ENCODE peak calls at places on chromosomes 12 and 14, in four cellular contexts. S is astrocyte, Z is uterus, O is mucosa of descending colon. Q is an unnamed sample.

GRCh38 chr14:106224694-106224971 is 698.2 kb downstream of the TMEM121 start:
- DNase-seq in S (no peak), Z (no peak), O (no peak), Q (no peak)

GRCh38 chr12:51686727-51687126 is 95.7 kb downstream of the SCN8A start:
- DNase-seq in S (peak; percentile 36), Z (no peak), O (no peak), Q (no peak)

GRCh38 chr12:4032906-4033628 is 159.9 kb upstream of the PARP11 start:
- DNase-seq in S (peak; percentile 25), Z (no peak), O (no peak), Q (no peak)

GRCh38 chr14:89429206-89430091 is 12.4 kb upstream of the FOXN3 start:
- DNase-seq in S (peak; percentile 63), Z (peak; percentile 37), O (no peak), Q (no peak)

GRCh38 chr12:52633383-52633782 is 15.0 kb upstream of the KRT73 start:
- DNase-seq in S (no peak), Z (no peak), O (no peak), Q (no peak)

GRCh38 chr12:52007158-52007921 is 594 bp downstream of the TAMALIN start:
- DNase-seq in S (no peak), Z (peak; percentile 67), O (no peak), Q (no peak)

GRCh38 chr12:67666605-67667004 is 18.1 kb downstream of the DYRK2 start:
- DNase-seq in S (no peak), Z (no peak), O (no peak), Q (no peak)

GRCh38 chr12:128531153-128531552 is 264.2 kb downstream of the TMEM132C start:
- DNase-seq in S (no peak), Z (no peak), O (no peak), Q (no peak)

GRCh38 chr12:116661341-116661740 is 76.5 kb downstream of the SPRING1 start:
- DNase-seq in S (no peak), Z (no peak), O (no peak), Q (no peak)

GRCh38 chr12:58395470-58395869 is 454.1 kb downstream of the ATP23 start:
- DNase-seq in S (peak; percentile 76), Z (no peak), O (no peak), Q (no peak)

DNA sequence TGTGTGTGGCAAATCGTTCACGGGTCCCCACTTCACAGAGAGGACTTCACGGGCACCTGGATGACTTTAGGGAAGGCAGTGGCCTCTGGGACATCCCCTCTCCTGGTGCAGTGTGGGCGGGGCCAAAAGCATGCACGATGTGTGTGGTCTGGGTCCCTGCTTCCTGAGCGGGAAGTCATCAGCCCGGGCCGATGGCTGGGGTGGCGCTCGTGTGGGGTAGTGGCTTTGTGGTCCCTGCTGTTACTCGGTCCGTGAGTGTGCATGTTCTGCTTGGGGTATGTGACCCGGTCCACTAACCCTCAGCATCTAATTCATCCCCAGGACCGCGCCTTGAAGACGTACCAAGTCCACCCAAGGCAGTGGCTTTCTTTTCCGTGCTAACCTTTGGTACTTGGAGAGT is 142.5 kb upstream of the RTL1 start:
- DNase-seq in S (no peak), Z (no peak), O (no peak), Q (no peak)
- H3K36me3 ChIP-seq in S (peaks cover 28% of the 10 kb centered on the region), Z (no peaks in the 10 kb centered on the region), O (no peaks in the 10 kb centered on the region), Q (no peaks in the 10 kb centered on the region)

GRCh38 chr12:131797588-131797934 is 30.6 kb upstream of the MMP17 start:
- DNase-seq in S (no peak), Z (no peak), O (no peak), Q (no peak)

GRCh38 chr12:131795688-131796410 is 32.3 kb upstream of the MMP17 start:
- DNase-seq in S (no peak), Z (no peak), O (no peak), Q (no peak)

GRCh38 chr12:131795064-131795463 is 33.1 kb upstream of the MMP17 start:
- DNase-seq in S (no peak), Z (no peak), O (no peak), Q (no peak)

GRCh38 chr12:131796754-131797587 is 31.2 kb upstream of the MMP17 start:
- DNase-seq in S (no peak), Z (no peak), O (no peak), Q (no peak)

DNA sequence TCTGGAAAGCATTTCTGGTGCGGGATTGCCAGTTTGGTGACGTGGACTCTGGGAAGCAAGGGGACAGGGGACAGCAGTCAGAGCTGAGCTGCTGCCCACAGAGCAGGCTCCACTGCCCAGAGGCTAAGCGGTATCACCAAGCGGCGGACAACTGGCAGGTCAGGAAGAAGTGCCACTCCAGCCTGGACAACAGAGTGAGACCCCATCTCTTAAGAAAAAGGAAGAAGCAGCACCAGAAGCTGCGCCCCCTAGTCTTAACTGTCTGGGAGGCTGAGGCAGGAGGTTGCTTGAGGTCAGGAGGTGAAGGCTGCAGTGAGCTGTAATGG is 31.8 kb upstream of the MMP17 start:
- DNase-seq in S (no peak), Z (no peak), O (no peak), Q (no peak)
- H3K36me3 ChIP-seq in S (peaks cover 15% of the 10 kb centered on the region), Z (no peaks in the 10 kb centered on the region), O (peaks cover 4% of the 10 kb centered on the region), Q (peaks cover 26% of the 10 kb centered on the region)

DNA sequence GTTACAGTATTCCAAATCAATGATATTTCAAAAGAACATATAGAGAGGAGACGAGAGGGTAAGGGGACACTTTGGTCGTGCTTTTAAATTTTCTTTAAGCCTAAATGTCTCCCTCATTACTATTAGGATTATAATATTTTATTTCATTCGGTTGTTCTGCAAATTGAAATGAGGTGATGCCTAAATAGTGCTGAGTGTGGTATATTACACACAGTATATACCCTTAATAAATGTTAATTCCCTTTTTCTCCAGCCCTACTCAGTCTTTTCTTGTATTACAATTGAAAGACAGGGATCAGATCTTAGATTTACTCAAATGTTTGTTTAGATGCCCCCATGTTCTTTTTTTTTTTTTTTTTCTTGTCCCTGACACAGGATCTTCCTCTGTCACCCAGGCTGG is 7.7 kb downstream of the SNAPC1 start:
- DNase-seq in S (no peak), Z (no peak), O (no peak), Q (no peak)
- H3K36me3 ChIP-seq in S (peaks cover 17% of the 10 kb centered on the region), Z (no peaks in the 10 kb centered on the region), O (no peaks in the 10 kb centered on the region), Q (no peaks in the 10 kb centered on the region)

GRCh38 chr14:50901361-50901760 is 29.5 kb downstream of the ABHD12B start:
- DNase-seq in S (no peak), Z (no peak), O (no peak), Q (no peak)

GRCh38 chr14:50910495-50911420 is 33.5 kb downstream of the PYGL start:
- DNase-seq in S (no peak), Z (no peak), O (no peak), Q (no peak)

GRCh38 chr14:50904719-50905118 is 32.9 kb downstream of the ABHD12B start:
- DNase-seq in S (no peak), Z (no peak), O (no peak), Q (no peak)

DNA sequence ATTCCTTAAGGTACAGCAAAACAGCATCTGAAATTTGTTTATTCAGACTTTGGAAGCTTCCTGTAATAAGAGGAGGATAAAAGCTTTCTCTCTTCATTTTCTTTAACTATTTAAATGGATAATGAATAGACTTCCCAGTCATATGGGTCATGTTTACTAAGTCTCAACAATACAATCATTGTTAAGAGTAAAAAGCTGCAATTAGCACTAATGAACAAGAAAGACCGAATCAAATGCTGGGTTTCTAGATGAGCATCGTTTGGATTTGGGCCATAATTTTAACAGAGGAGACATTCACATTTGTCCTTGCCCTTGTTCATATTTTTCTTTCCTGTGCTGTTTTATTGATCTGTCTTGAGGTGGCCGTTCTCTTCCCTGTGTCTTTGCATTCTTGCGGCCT is 34.5 kb downstream of the ABHD12B start:
- DNase-seq in S (no peak), Z (no peak), O (no peak), Q (no peak)
- H3K36me3 ChIP-seq in S (no peaks in the 10 kb centered on the region), Z (no peaks in the 10 kb centered on the region), O (no peaks in the 10 kb centered on the region), Q (no peaks in the 10 kb centered on the region)

GRCh38 chr12:96046543-96047137 is 11.3 kb upstream of the LTA4H start:
- DNase-seq in S (no peak), Z (no peak), O (no peak), Q (no peak)
- H3K36me3 ChIP-seq in S (no peaks in the 10 kb centered on the region), Z (no peaks in the 10 kb centered on the region), O (no peaks in the 10 kb centered on the region), Q (no peaks in the 10 kb centered on the region)

DNA sequence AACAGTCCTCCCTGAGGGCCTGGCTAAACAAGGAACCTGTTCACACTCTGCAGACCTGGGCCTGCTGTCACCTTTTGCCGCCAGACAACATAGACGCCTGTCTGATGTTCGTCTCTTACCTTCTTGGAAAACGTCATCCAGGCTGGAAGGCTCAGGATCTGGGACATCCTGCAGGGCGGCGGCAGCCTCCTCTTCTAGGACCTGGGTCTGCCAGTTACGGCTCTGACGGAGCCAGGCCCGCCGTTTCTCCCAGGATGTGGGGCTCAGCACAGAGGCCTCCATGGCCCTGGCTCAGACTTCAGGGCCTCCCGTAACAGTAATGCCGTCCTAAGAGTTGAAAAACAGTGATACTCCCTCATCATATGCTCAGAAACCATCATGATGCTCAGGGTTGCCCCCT is 10.3 kb downstream of the TESPA1 start:
- DNase-seq in S (no peak), Z (no peak), O (no peak), Q (no peak)
- H3K36me3 ChIP-seq in S (no peaks in the 10 kb centered on the region), Z (no peaks in the 10 kb centered on the region), O (no peaks in the 10 kb centered on the region), Q (peaks cover 2% of the 10 kb centered on the region)

GRCh38 chr14:68908860-68909259 is 70.2 kb downstream of the ACTN1 start:
- DNase-seq in S (no peak), Z (no peak), O (no peak), Q (no peak)

GRCh38 chr14:68910540-68910939 is 68.6 kb downstream of the ACTN1 start:
- DNase-seq in S (no peak), Z (no peak), O (no peak), Q (no peak)

GRCh38 chr14:68906439-68906838 is 72.7 kb downstream of the ACTN1 start:
- DNase-seq in S (no peak), Z (no peak), O (no peak), Q (no peak)

GRCh38 chr14:68905107-68905895 is 73.8 kb downstream of the ACTN1 start:
- DNase-seq in S (no peak), Z (no peak), O (no peak), Q (no peak)

GRCh38 chr14:68908201-68908600 is 70.9 kb downstream of the ACTN1 start:
- DNase-seq in S (no peak), Z (no peak), O (no peak), Q (no peak)
- H3K36me3 ChIP-seq in S (peaks cover 77% of the 10 kb centered on the region), Z (no peaks in the 10 kb centered on the region), O (no peaks in the 10 kb centered on the region), Q (no peaks in the 10 kb centered on the region)

Q was measured in GM06990.